ENCODE peak calls at places on chromosomes 12 and 14, in eight cellular contexts. H is uterus; V is HCT116; T is pancreas; Y is mammary epithelial cell; I is AG04450; G is CD4-positive, alpha-beta T cell; F is prostate gland. X is an unnamed sample.
A peak's percentile ranks its signal among the peaks of the same experiment; 100 is the strongest.

GRCh38 chr12:9707356-9707755 is 25.5 kb downstream of the CLECL1 start:
- DNase-seq in V (no peak), Y (no peak), G (no peak), F (no peak), T (no peak), I (no peak), H (no peak), X (no peak)

GRCh38 chr12:31742891-31743290 is 14.1 kb upstream of the AMN1 start:
- DNase-seq in T (no peak), Y (no peak), V (no peak), I (no peak), H (no peak), G (no peak), F (no peak), X (no peak)

GRCh38 chr14:22556990-22557623 is 31.9 kb downstream of the DAD1 start:
- DNase-seq in I (peak; percentile 33), F (peak; percentile 65), T (peak; percentile 91), G (peak; percentile 88), Y (peak; percentile 67), H (peak; percentile 82), V (peak; percentile 48), X (peak; percentile 59)

GRCh38 chr14:29235991-29236390 is 469.4 kb downstream of the FOXG1 start:
- DNase-seq in F (no peak), I (no peak), G (no peak), H (no peak), Y (no peak), V (no peak), T (no peak), X (no peak)

GRCh38 chr14:81400852-81401251 is 728 bp upstream of the STON2 start:
- DNase-seq in T (no peak), G (no peak), F (peak; percentile 85), H (peak; percentile 41), V (peak; percentile 54), Y (peak; percentile 97), I (peak; percentile 6), X (peak; percentile 57)

GRCh38 chr12:130664772-130665171 is 51.3 kb downstream of the RIMBP2 start:
- DNase-seq in Y (no peak), V (no peak), G (no peak), F (no peak), H (no peak), T (no peak), I (no peak), X (no peak)

GRCh38 chr14:92409069-92409468 is 86.1 kb downstream of the SLC24A4 start:
- DNase-seq in F (no peak), Y (no peak), I (no peak), T (no peak), G (no peak), H (no peak), V (no peak), X (no peak)

GRCh38 chr12:481422-481821 is 21.7 kb downstream of the B4GALNT3 start:
- DNase-seq in T (no peak), G (no peak), V (no peak), Y (no peak), F (no peak), I (no peak), H (peak; percentile 66), X (no peak)

GRCh38 chr12:25256005-25256404 is 5.3 kb upstream of the KRAS start:
- DNase-seq in F (no peak), T (no peak), H (no peak), I (no peak), V (no peak), Y (no peak), G (no peak), X (no peak)

GRCh38 chr12:25256826-25257225 is 6.1 kb upstream of the KRAS start:
- DNase-seq in H (no peak), F (no peak), T (no peak), Y (no peak), I (no peak), G (no peak), V (no peak), X (no peak)

GRCh38 chr12:25253371-25254068 is 2.8 kb upstream of the KRAS start:
- DNase-seq in V (no peak), T (no peak), Y (no peak), H (no peak), I (no peak), F (no peak), G (no peak), X (no peak)

GRCh38 chr12:25252946-25253345 is 2.2 kb upstream of the KRAS start:
- DNase-seq in V (no peak), T (no peak), G (no peak), H (no peak), Y (no peak), I (no peak), F (no peak), X (no peak)

GRCh38 chr12:25254271-25254880 is 3.6 kb upstream of the KRAS start:
- DNase-seq in F (no peak), H (no peak), I (no peak), Y (no peak), G (no peak), V (no peak), T (no peak), X (no peak)
- TF ChIP-seq CTCF in F (no peak), H (no peak), I (no peak), Y (no peak), G (no peak), V (no peak), T (no peak), X (no peak)

GRCh38 chr12:131840643-131841416 is 12.6 kb downstream of the MMP17 start:
- DNase-seq in H (no peak), Y (no peak), I (no peak), T (no peak), V (no peak), G (no peak), F (no peak), X (no peak)
- TF ChIP-seq CTCF in H (no peak), Y (no peak), I (no peak), T (no peak), V (no peak), G (no peak), F (no peak), X (no peak)

DNA sequence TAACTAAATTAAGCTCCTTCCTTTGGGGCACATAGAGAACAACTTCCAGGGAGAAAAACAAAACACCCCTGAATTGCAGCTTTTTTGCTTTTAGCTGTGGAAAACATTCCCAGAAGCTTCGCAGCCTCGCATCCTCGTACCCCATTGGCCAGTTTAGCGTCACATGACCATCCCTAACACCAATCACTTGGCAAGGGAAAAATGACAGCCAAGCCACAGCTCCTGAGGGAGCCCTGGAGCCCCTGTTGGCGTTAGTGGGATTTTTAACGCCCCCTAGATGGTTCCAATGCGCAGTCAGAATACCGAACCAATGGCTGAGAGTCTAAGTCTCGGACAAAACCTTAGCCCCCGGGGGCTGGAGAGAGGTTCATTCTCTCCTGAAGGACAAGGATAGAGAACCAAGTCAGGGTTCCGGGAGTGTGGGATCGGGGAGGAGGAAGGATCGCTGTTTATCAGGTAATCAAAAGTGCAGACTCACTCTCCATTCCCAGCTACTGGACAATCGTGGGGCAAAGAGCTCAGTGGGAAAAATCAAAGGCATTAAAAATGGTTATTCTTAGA is 135.6 kb upstream of the HIF1A start:
- DNase-seq in V (peak; percentile 71), H (no peak), G (no peak), Y (no peak), T (no peak), F (no peak), I (no peak), X (peak; percentile 13)
- TF ChIP-seq CTCF in V (no peak), H (no peak), G (no peak), Y (no peak), T (no peak), F (no peak), I (no peak), X (no peak)

GRCh38 chr14:64503434-64504309 is at the start of gene ZBTB25:
- DNase-seq in I (peak; percentile 78), Y (peak; percentile 89), G (peak; percentile 95), H (peak; percentile 88), T (peak; percentile 91), F (peak; percentile 83), V (peak; percentile 90), X (peak; percentile 72)
- TF ChIP-seq CTCF in I (no peak), Y (no peak), G (no peak), H (no peak), T (no peak), F (no peak), V (no peak), X (no peak)

GRCh38 chr14:96398432-96398831 is 6.5 kb downstream of the AK7 start:
- DNase-seq in V (no peak), G (no peak), I (no peak), F (no peak), T (no peak), Y (no peak), H (no peak), X (no peak)

GRCh38 chr14:96390965-96391292 is 999 bp upstream of the AK7 start:
- DNase-seq in F (no peak), Y (no peak), I (no peak), G (no peak), T (no peak), V (no peak), H (no peak), X (no peak)

GRCh38 chr14:96393292-96393691 is 1.4 kb downstream of the AK7 start:
- DNase-seq in F (no peak), G (no peak), Y (no peak), T (no peak), H (no peak), I (no peak), V (no peak), X (no peak)

GRCh38 chr14:96391293-96392118 is 422 bp upstream of the AK7 start:
- DNase-seq in F (peak; percentile 97), T (peak; percentile 99), H (peak; percentile 95), I (peak; percentile 77), V (peak; percentile 85), Y (peak; percentile 94), G (peak; percentile 100), X (peak; percentile 95)

GRCh38 chr14:96394047-96394815 is 2.3 kb downstream of the AK7 start:
- DNase-seq in V (no peak), F (no peak), H (no peak), G (no peak), T (no peak), I (no peak), Y (no peak), X (no peak)
- TF ChIP-seq CTCF in V (no peak), F (no peak), H (no peak), G (no peak), T (no peak), I (no peak), Y (no peak), X (no peak)

X was measured in omental fat pad.